ENCODE peak calls at places on chromosomes 6 and 20, in six cellular contexts. L is NCI-H774, C is NAMALWA, G is LoVo, O is T-helper 17 cell, K is GM20000. A is an unnamed sample.
A peak's percentile ranks its signal among the peaks of the same experiment; 100 is the strongest.

GRCh38 chr6:4727671-4728435 is 48.4 kb upstream of the CDYL start:
- DNase-seq in L (no peak), C (peak; percentile 13), G (peak; percentile 39), O (no peak), K (peak; percentile 34), A (no peak)

GRCh38 chr20:21702553-21703467 is 2.7 kb upstream of the PAX1 start:
- DNase-seq in L (peak; percentile 51), C (peak; percentile 29), G (no peak), O (no peak), K (peak; percentile 55), A (no peak)

GRCh38 chr6:26172496-26172958 is 85.3 kb downstream of the HFE start:
- DNase-seq in L (no peak), C (peak; percentile 84), G (no peak), O (no peak), K (no peak), A (peak; percentile 14)

GRCh38 chr6:136317976-136318375 is 28.3 kb upstream of the BCLAF1 start:
- DNase-seq in L (no peak), C (no peak), G (no peak), O (no peak), K (no peak), A (no peak)

GRCh38 chr6:124765314-124765713 is 196.9 kb upstream of the RNF217 start:
- DNase-seq in L (no peak), C (no peak), G (no peak), O (no peak), K (no peak), A (no peak)

GRCh38 chr6:49416195-49416594 is 46.9 kb downstream of the MMUT start:
- DNase-seq in L (no peak), C (no peak), G (no peak), O (no peak), K (no peak), A (no peak)

GRCh38 chr20:63858393-63859165 is 2.7 kb upstream of the ABHD16B start:
- DNase-seq in L (no peak), C (no peak), G (no peak), O (no peak), K (no peak), A (no peak)

GRCh38 chr6:17503051-17503450 is 97.1 kb upstream of the FAM8A1 start:
- DNase-seq in L (no peak), C (no peak), G (no peak), O (no peak), K (no peak), A (no peak)

GRCh38 chr6:125584468-125584939 is 164.9 kb upstream of the HEY2 start:
- DNase-seq in L (peak; percentile 76), C (no peak), G (no peak), O (no peak), K (no peak), A (no peak)

GRCh38 chr6:5761370-5761769 is 245.4 kb downstream of the NRN1 start:
- DNase-seq in L (no peak), C (no peak), G (no peak), O (no peak), K (no peak), A (no peak)

GRCh38 chr6:162245831-162246230 is 481.7 kb downstream of the PRKN start:
- DNase-seq in L (no peak), C (no peak), G (no peak), O (no peak), K (no peak), A (no peak)

GRCh38 chr20:1353956-1354355 is 25.0 kb upstream of the SDCBP2 start:
- DNase-seq in L (no peak), C (no peak), G (no peak), O (no peak), K (no peak), A (no peak)

GRCh38 chr6:135424385-135424784 is 73.2 kb downstream of the AHI1 start:
- DNase-seq in L (no peak), C (no peak), G (no peak), O (no peak), K (no peak), A (no peak)

GRCh38 chr20:56429496-56429895 is 17.4 kb downstream of the CASS4 start:
- DNase-seq in L (no peak), C (no peak), G (no peak), O (no peak), K (no peak), A (no peak)

GRCh38 chr6:100467144-100468012 is 2.7 kb upstream of the SIM1 start:
- DNase-seq in L (no peak), C (no peak), G (no peak), O (no peak), K (peak; percentile 35), A (no peak)

GRCh38 chr20:59165794-59166709 is 2.4 kb downstream of the ZNF831 start:
- DNase-seq in L (no peak), C (peak; percentile 47), G (no peak), O (no peak), K (no peak), A (no peak)

GRCh38 chr20:46547995-46548394 is 2.5 kb downstream of the OCSTAMP start:
- DNase-seq in L (no peak), C (no peak), G (no peak), O (no peak), K (no peak), A (no peak)

GRCh38 chr6:113347420-113347819 is 509.7 kb upstream of the MARCKS start:
- DNase-seq in L (no peak), C (no peak), G (no peak), O (no peak), K (no peak), A (no peak)